ENCODE peak calls at places on chromosomes 16 and 17, in seven cellular contexts. Z is mucosa of gallbladder, R is SW480, S is amniotic epithelial cell, W is H7, C is suprapubic skin, X is smooth muscle cell of the brain vasculature. P is an unnamed sample.

GRCh38 chr16:23257682-23258081 is 44.4 kb upstream of the SCNN1B start:
- DNase-seq in Z (no peak), R (no peak), S (no peak), W (no peak), C (peak), X (no peak), P (no peak)

GRCh38 chr17:68943123-68943811 is 11.9 kb downstream of the ABCA8 start:
- DNase-seq in Z (no peak), R (no peak), S (no peak), W (no peak), C (no peak), X (no peak), P (no peak)

GRCh38 chr16:3607634-3608033 is 3.8 kb downstream of the SLX4 start:
- DNase-seq in Z (no peak), R (no peak), S (no peak), W (no peak), C (no peak), X (no peak), P (no peak)

GRCh38 chr17:4968166-4968915 is 724 bp upstream of the SPAG7 start:
- DNase-seq in Z (no peak), R (peak), S (no peak), W (peak), C (peak), X (no peak), P (no peak)

GRCh38 chr17:31448467-31449077 is 57.1 kb downstream of the RAB11FIP4 start:
- DNase-seq in Z (no peak), R (no peak), S (peak), W (no peak), C (no peak), X (no peak), P (no peak)

GRCh38 chr16:70703041-70703834 is 17.4 kb upstream of the MTSS2 start:
- DNase-seq in Z (peak), R (no peak), S (peak), W (peak), C (no peak), X (peak), P (peak)

GRCh38 chr17:56866496-56866895 is 32.5 kb downstream of the DGKE start:
- DNase-seq in Z (no peak), R (no peak), S (no peak), W (no peak), C (no peak), X (no peak), P (peak)

GRCh38 chr16:66228791-66229190 is 137.7 kb upstream of the CDH5 start:
- DNase-seq in Z (no peak), R (no peak), S (peak), W (no peak), C (peak), X (peak), P (no peak)

GRCh38 chr17:79047923-79048825 is 24.2 kb downstream of the C1QTNF1 start:
- DNase-seq in Z (no peak), R (no peak), S (no peak), W (peak), C (no peak), X (no peak), P (no peak)

GRCh38 chr17:8162997-8163977 is 539 bp upstream of the VAMP2 start:
- DNase-seq in Z (no peak), R (no peak), S (no peak), W (peak), C (peak), X (no peak), P (no peak)

GRCh38 chr17:17792551-17793377 is 44.0 kb downstream of the SREBF1 start:
- DNase-seq in Z (no peak), R (no peak), S (peak), W (peak), C (no peak), X (no peak), P (peak)

GRCh38 chr16:23104032-23104955 is 45.0 kb downstream of the USP31 start:
- DNase-seq in Z (no peak), R (no peak), S (no peak), W (no peak), C (no peak), X (no peak), P (no peak)

GRCh38 chr16:85738878-85739715 is 11.8 kb downstream of the C16orf74 start:
- DNase-seq in Z (no peak), R (no peak), S (peak), W (no peak), C (no peak), X (no peak), P (no peak)

GRCh38 chr17:36608794-36609497 is 7.6 kb downstream of the MRM1 start:
- DNase-seq in Z (peak), R (peak), S (peak), W (peak), C (no peak), X (no peak), P (peak)

P was measured in A673.